ENCODE peak calls at places on chromosomes 16 and 17, in four cellular contexts. One of them, this sample, is unnamed.

GRCh38 chr17:82243648-82244412 is 15.0 kb downstream of the SLC16A3 start:
- DNase-seq in K562: no peak
- DNase-seq in HL-60: no peak
- DNase-seq in GM12878: no peak
- DNase-seq in this sample: no peak

GRCh38 chr17:33986566-33986965 is 268.5 kb upstream of the CCL2 start:
- DNase-seq in K562: no peak
- DNase-seq in GM12878: no peak
- DNase-seq in HL-60: no peak
- DNase-seq in this sample: no peak

GRCh38 chr16:84065536-84066132 is 23.0 kb upstream of the SLC38A8 start:
- DNase-seq in GM12878: no peak
- DNase-seq in HL-60: peak; percentile 55
- DNase-seq in K562: peak; percentile 62
- DNase-seq in this sample: no peak

GRCh38 chr16:61862756-61863155 is 173.5 kb downstream of the CDH8 start:
- DNase-seq in GM12878: no peak
- DNase-seq in K562: no peak
- DNase-seq in HL-60: no peak
- DNase-seq in this sample: no peak

GRCh38 chr17:49549691-49550678 is 25.7 kb upstream of the NXPH3 start:
- DNase-seq in HL-60: no peak
- DNase-seq in K562: peak; percentile 5
- DNase-seq in GM12878: no peak
- DNase-seq in this sample: no peak

GRCh38 chr17:9370464-9370863 is 205.2 kb downstream of the STX8 start:
- DNase-seq in HL-60: no peak
- DNase-seq in GM12878: no peak
- DNase-seq in K562: no peak
- DNase-seq in this sample: no peak

GRCh38 chr16:80437707-80438106 is 103.1 kb upstream of the DYNLRB2 start:
- DNase-seq in GM12878: no peak
- DNase-seq in HL-60: no peak
- DNase-seq in K562: no peak
- DNase-seq in this sample: no peak

GRCh38 chr17:39196191-39196819 is 1.2 kb downstream of the CACNB1 start:
- DNase-seq in K562: no peak
- DNase-seq in GM12878: no peak
- DNase-seq in HL-60: no peak
- DNase-seq in this sample: no peak

GRCh38 chr16:69927056-69927757 is 23.9 kb upstream of the CLEC18A start:
- DNase-seq in K562: no peak
- DNase-seq in GM12878: no peak
- DNase-seq in HL-60: no peak
- DNase-seq in this sample: no peak

GRCh38 chr17:4934173-4934979 is 2.3 kb downstream of the GP1BA start:
- DNase-seq in HL-60: peak; percentile 57
- DNase-seq in GM12878: no peak
- DNase-seq in K562: peak; percentile 40
- DNase-seq in this sample: no peak

GRCh38 chr16:15616475-15616874 is 26.5 kb downstream of the MARF1 start:
- DNase-seq in GM12878: no peak
- DNase-seq in K562: no peak
- DNase-seq in HL-60: no peak
- DNase-seq in this sample: no peak

GRCh38 chr17:38749222-38750043 is 1.3 kb upstream of the PCGF2 start:
- DNase-seq in K562: peak; percentile 83
- DNase-seq in GM12878: no peak
- DNase-seq in HL-60: peak; percentile 31
- DNase-seq in this sample: no peak

GRCh38 chr16:19389246-19389645 is 28.4 kb upstream of the TMC5 start:
- DNase-seq in HL-60: peak; percentile 33
- DNase-seq in K562: peak; percentile 67
- DNase-seq in GM12878: peak; percentile 8
- DNase-seq in this sample: peak; percentile 26

GRCh38 chr16:53504161-53504663 is 1.2 kb upstream of the AKTIP start:
- DNase-seq in HL-60: peak; percentile 34
- DNase-seq in GM12878: no peak
- DNase-seq in K562: no peak
- DNase-seq in this sample: no peak

GRCh38 chr17:50661795-50662391 is 27.2 kb downstream of the ABCC3 start:
- DNase-seq in HL-60: peak; percentile 66
- DNase-seq in K562: peak; percentile 88
- DNase-seq in GM12878: no peak
- DNase-seq in this sample: no peak

GRCh38 chr17:3866269-3866668 is 20.2 kb upstream of the NCBP3 start:
- DNase-seq in HL-60: no peak
- DNase-seq in K562: no peak
- DNase-seq in GM12878: no peak
- DNase-seq in this sample: no peak

GRCh38 chr17:42081516-42082129 is 16.6 kb downstream of the ZNF385C start:
- DNase-seq in HL-60: no peak
- DNase-seq in K562: no peak
- DNase-seq in GM12878: no peak
- DNase-seq in this sample: no peak

GRCh38 chr17:7577327-7578199 is 1.9 kb upstream of the CD68 start:
- DNase-seq in HL-60: no peak
- DNase-seq in K562: no peak
- DNase-seq in GM12878: no peak
- DNase-seq in this sample: no peak
- TF ChIP-seq POLR2AphosphoS5 in HL-60: peak; percentile 7
- TF ChIP-seq POLR2AphosphoS5 in K562: no peak
- TF ChIP-seq POLR2AphosphoS5 in GM12878: peak; percentile 75
- TF ChIP-seq POLR2AphosphoS5 in this sample: peak; percentile 25

DNA sequence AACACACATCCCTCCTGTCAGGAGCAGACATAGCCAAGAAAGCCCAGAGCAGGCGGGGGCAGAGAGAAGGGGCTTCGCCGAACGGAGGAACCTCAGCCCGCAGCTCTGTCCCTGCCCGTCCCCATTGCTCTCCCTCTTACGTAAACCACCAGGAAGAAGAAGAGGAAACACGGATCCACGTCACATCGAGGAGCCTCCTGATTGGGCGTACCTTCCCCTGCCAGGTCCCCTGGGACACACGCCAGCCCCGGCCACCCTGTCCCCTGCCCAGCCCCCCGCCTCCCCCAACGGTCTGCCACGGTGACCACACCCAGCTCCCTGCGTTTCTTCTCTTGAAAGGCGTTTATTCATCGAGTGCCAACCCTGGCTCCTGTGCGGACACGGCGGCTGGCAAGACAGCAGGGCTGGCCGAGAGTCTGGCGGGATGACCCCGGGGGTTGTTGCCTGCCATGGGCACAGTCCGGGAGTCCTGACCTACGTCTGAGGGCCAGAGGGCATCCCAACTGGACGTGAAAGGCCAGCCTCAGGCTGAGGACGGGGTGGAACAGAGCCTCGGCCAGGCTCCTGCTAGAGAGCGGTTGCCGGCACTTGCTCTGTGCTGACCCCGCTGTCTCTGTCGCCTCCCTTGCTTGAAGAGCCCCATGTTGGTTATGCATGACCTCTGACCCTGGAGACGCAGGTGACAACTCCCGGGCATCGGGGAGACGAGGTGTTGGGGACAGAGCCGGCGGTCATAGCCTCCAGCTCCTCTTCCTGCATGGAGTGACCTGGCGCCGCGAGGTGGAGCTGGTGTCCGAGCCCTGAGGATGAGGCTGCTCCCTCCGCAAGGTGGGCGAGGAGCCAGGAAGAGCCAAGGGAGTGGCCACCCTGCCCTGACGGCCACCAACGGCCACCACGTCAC is 40.6 kb upstream of the ACSF3 start:
- DNase-seq in HL-60: peak; percentile 33
- DNase-seq in GM12878: no peak
- DNase-seq in K562: peak; percentile 70
- DNase-seq in this sample: peak; percentile 68
- TF ChIP-seq SPI1 in HL-60: no peak
- TF ChIP-seq SPI1 in GM12878: no peak
- TF ChIP-seq SPI1 in K562: no peak
- TF ChIP-seq SPI1 in this sample: no peak

DNA sequence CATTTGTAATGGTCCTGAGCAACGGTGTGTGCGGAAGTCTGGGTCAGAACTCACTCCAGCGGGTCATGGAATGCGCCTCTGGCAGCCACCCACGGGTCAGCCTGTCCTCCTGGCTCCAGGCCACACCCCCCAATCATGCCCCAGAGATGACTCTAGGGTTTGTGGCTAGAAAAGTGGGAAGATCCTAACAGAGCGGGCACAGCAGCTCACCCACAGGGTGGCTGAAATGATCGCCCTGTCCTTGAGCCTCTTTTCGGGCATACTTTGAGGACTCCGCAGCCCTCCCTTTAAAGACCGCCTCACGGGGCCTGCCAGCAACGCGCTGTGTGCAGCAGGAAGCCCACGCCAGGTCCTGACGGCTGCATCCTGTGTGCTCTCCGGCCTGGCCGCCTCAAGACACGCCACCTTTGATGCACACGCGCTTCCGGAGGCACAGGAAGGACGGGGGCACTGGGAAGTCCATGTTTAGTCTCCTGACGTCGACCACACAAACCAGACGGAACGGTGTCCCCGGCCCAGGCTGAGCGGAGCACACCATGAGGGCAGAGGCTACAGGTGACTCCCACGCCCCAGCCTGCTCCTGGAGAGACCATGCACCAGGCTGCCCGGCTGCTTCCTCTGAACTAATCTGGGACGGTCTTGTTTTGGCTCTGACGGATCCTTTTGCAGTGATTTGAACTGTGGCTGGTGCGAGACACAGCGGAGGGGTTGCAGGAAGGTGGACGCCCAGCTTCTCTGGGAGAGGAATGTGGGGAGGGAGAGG is 92.9 kb downstream of the TBC1D16 start:
- DNase-seq in K562: no peak
- DNase-seq in HL-60: no peak
- DNase-seq in GM12878: no peak
- DNase-seq in this sample: no peak
- TF ChIP-seq POLR2AphosphoS5 in K562: no peak
- TF ChIP-seq POLR2AphosphoS5 in HL-60: no peak
- TF ChIP-seq POLR2AphosphoS5 in GM12878: no peak
- TF ChIP-seq POLR2AphosphoS5 in this sample: no peak

GRCh38 chr16:5415123-5415522 is 317.5 kb upstream of the EEF2KMT start:
- DNase-seq in HL-60: no peak
- DNase-seq in K562: no peak
- DNase-seq in GM12878: no peak
- DNase-seq in this sample: no peak
- TF ChIP-seq SPI1 in HL-60: peak; percentile 59
- TF ChIP-seq SPI1 in K562: peak; percentile 85
- TF ChIP-seq SPI1 in GM12878: peak; percentile 44
- TF ChIP-seq SPI1 in this sample: peak; percentile 46

DNA sequence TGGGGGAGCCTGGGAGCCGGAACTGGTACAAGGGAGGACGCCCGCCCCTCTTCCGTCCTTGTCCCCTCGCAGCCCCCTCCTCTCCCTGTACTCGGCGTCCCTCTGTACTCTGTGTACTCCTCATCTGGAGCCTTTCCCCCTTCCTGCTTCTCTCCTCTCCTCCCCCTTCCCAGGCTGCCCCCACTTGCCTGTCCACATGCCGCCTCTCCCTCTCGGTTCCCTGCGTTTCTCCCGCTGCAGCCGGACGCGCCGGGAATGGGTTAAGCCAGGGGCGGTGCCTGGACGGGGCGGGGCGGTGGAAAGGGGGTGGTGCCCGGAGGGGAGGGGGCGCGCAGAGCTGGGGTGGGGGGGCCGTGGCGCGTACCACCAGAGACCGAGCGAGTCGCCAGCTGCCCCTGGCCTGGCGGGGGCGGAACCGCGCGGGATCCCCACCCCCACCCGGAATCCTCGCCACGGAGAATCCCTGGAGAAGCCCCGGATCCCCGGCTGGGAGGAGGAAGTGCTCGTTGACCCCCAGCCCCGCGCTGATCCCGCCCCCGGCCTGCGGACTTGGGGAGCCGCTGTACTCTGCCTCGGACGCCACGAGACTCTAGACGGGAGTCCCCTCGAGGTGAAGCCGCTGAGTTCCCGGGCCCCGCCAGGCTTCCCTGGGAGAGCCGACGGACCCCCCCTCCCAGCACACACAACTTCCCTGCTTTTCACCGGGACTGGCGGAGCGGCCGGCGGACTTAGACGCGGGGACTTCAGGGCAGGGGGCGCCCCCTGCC is 22.5 kb downstream of the GJD3 start:
- DNase-seq in GM12878: no peak
- DNase-seq in K562: peak; percentile 77
- DNase-seq in HL-60: no peak
- DNase-seq in this sample: no peak
- TF ChIP-seq POLR2AphosphoS5 in GM12878: no peak
- TF ChIP-seq POLR2AphosphoS5 in K562: no peak
- TF ChIP-seq POLR2AphosphoS5 in HL-60: no peak
- TF ChIP-seq POLR2AphosphoS5 in this sample: no peak

DNA sequence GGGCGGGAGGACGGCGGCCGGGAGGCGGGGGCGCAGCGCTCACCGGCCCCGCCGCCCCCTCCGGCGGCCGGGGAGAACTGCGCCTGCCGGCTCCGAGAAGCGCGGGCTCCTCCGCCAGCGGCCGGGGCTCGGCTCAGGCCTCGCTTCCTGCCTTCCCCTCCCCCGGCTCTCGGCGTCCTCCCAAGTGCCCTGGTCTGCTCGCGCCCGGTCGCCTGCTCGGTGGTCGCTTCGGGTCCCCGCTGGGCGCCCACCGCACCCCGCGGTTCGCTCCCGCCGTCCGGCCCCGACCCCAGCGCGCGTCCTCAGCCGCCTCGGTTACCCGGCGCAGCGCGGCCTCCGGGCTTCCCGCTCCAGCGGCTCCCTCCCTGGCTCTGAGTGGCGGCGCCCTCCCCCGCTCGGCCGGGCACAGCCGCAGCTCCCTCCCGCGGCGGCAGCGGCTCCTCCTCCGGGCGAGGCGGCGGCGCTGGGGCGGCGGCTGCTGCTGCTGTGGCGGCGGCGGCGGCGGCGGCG is 294 bp downstream of the UBTF start:
- DNase-seq in K562: peak; percentile 79
- DNase-seq in HL-60: no peak
- DNase-seq in GM12878: no peak
- DNase-seq in this sample: peak; percentile 66
- TF ChIP-seq SPI1 in K562: no peak
- TF ChIP-seq SPI1 in HL-60: no peak
- TF ChIP-seq SPI1 in GM12878: peak; percentile 10
- TF ChIP-seq SPI1 in this sample: no peak

GRCh38 chr17:37490022-37490587 is 414 bp downstream of the DUSP14 start:
- DNase-seq in HL-60: peak; percentile 59
- DNase-seq in GM12878: no peak
- DNase-seq in K562: no peak
- DNase-seq in this sample: peak; percentile 52
- TF ChIP-seq POLR2AphosphoS5 in HL-60: no peak
- TF ChIP-seq POLR2AphosphoS5 in GM12878: no peak
- TF ChIP-seq POLR2AphosphoS5 in K562: no peak
- TF ChIP-seq POLR2AphosphoS5 in this sample: no peak